ENCODE peak calls at places on chromosome 16, in five cellular contexts. L is esophagus muscularis mucosa, E is GM23338, J is ascending aorta, G is hepatocyte. I is an unnamed sample.

GRCh38 chr16:82649766-82650165 is 23.0 kb downstream of the CDH13 start:
- DNase-seq in G (no peak), J (no peak), L (no peak), E (no peak), I (no peak)

GRCh38 chr16:15972046-15972868 is 22.8 kb downstream of the ABCC1 start:
- DNase-seq in L (no peak), G (no peak), E (no peak), J (no peak), I (no peak)

GRCh38 chr16:9844361-9844760 is 337.9 kb downstream of the GRIN2A start:
- DNase-seq in G (no peak), L (peak), J (no peak), E (no peak), I (no peak)

GRCh38 chr16:73124097-73124652 is 76.2 kb upstream of the ZFHX3 start:
- DNase-seq in G (no peak), L (no peak), E (no peak), J (no peak), I (no peak)

GRCh38 chr16:74029122-74029805 is 267.4 kb upstream of the PSMD7 start:
- DNase-seq in G (no peak), L (no peak), J (no peak), E (peak), I (no peak)

GRCh38 chr16:79885320-79885719 is 284.8 kb upstream of the MAF start:
- DNase-seq in E (peak), J (no peak), L (no peak), G (no peak), I (no peak)

GRCh38 chr16:56279132-56279531 is 87.8 kb downstream of the GNAO1 start:
- DNase-seq in E (no peak), J (no peak), L (no peak), G (peak), I (no peak)

GRCh38 chr16:22763655-22764054 is 50.3 kb upstream of the HS3ST2 start:
- DNase-seq in G (peak), L (peak), J (no peak), E (no peak), I (no peak)

GRCh38 chr16:68079616-68080344 is 5.4 kb upstream of the NFATC3 start:
- DNase-seq in G (peak), E (no peak), J (no peak), L (peak), I (peak)

GRCh38 chr16:75088226-75088625 is 28.4 kb downstream of the LDHD start:
- DNase-seq in E (no peak), G (no peak), L (no peak), J (no peak), I (no peak)

GRCh38 chr16:84308120-84308519 is 13.4 kb downstream of the WFDC1 start:
- DNase-seq in E (peak), G (peak), L (no peak), J (no peak), I (no peak)

GRCh38 chr16:49832177-49832576 is 23.7 kb downstream of the ZNF423 start:
- DNase-seq in L (no peak), E (no peak), J (no peak), G (no peak), I (peak)

GRCh38 chr16:25155553-25156460 is 44.3 kb downstream of the LCMT1 start:
- DNase-seq in L (no peak), G (no peak), E (no peak), J (no peak), I (no peak)

GRCh38 chr16:66441586-66442375 is 14.7 kb downstream of the BEAN1 start:
- DNase-seq in G (no peak), E (no peak), J (no peak), L (no peak), I (no peak)

GRCh38 chr16:50744911-50745310 is 3.0 kb downstream of the CYLD start:
- DNase-seq in L (no peak), E (no peak), G (no peak), J (no peak), I (no peak)

GRCh38 chr16:22782299-22782698 is 31.7 kb upstream of the HS3ST2 start:
- DNase-seq in G (no peak), E (no peak), J (no peak), L (no peak), I (no peak)

GRCh38 chr16:67068212-67068753 is 39.3 kb downstream of the CBFB start:
- DNase-seq in E (no peak), J (no peak), G (no peak), L (no peak), I (no peak)

GRCh38 chr16:73047536-73048291 is at the start of gene ZFHX3:
- DNase-seq in J (no peak), E (peak), G (peak), L (no peak), I (peak)

GRCh38 chr16:12470311-12471229 is 333.1 kb downstream of the CPPED1 start:
- DNase-seq in G (no peak), E (no peak), J (no peak), L (no peak), I (no peak)

GRCh38 chr16:55393976-55394375 is 70.0 kb downstream of the IRX6 start:
- DNase-seq in J (no peak), L (no peak), G (no peak), E (no peak), I (no peak)

GRCh38 chr16:9050102-9050830 is 41.2 kb upstream of the HAPSTR1 start:
- DNase-seq in G (no peak), E (peak), L (no peak), J (no peak), I (no peak)

GRCh38 chr16:16021988-16022682 is 72.7 kb downstream of the ABCC1 start:
- DNase-seq in L (peak), E (no peak), J (peak), G (peak), I (peak)

GRCh38 chr16:67431077-67431804 is at the start of gene HSD11B2:
- DNase-seq in G (peak), E (peak), J (no peak), L (no peak), I (no peak)

GRCh38 chr16:80033783-80034468 is 433.4 kb upstream of the MAF start:
- DNase-seq in L (no peak), G (no peak), E (no peak), J (no peak), I (no peak)

GRCh38 chr16:27414803-27415431 is 12.9 kb downstream of the IL21R start:
- DNase-seq in L (no peak), G (no peak), E (no peak), J (no peak), I (no peak)

GRCh38 chr16:23024044-23024443 is 125.2 kb downstream of the USP31 start:
- DNase-seq in E (no peak), J (no peak), L (no peak), G (no peak), I (no peak)

GRCh38 chr16:58459344-58460218 is 40.4 kb upstream of the NDRG4 start:
- DNase-seq in J (no peak), L (no peak), E (no peak), G (no peak), I (no peak)

GRCh38 chr16:78503501-78504110 is 404.2 kb downstream of the WWOX start:
- DNase-seq in E (peak), J (no peak), L (no peak), G (peak), I (peak)

GRCh38 chr16:67015317-67015731 is 13.6 kb upstream of the CBFB start:
- DNase-seq in L (no peak), G (no peak), J (no peak), E (no peak), I (peak)

GRCh38 chr16:17885659-17886200 is 415.0 kb upstream of the XYLT1 start:
- DNase-seq in L (peak), J (no peak), E (peak), G (no peak), I (no peak)

GRCh38 chr16:58222532-58223316 is 24.8 kb upstream of the CSNK2A2 start:
- DNase-seq in G (peak), L (no peak), E (no peak), J (no peak), I (no peak)

GRCh38 chr16:50259334-50260205 is 6.8 kb upstream of the ADCY7 start:
- DNase-seq in L (no peak), J (no peak), E (no peak), G (peak), I (peak)

GRCh38 chr16:17328971-17329370 is 141.8 kb downstream of the XYLT1 start:
- DNase-seq in L (no peak), G (peak), J (no peak), E (no peak), I (peak)

GRCh38 chr16:70526403-70526802 is 2.8 kb downstream of the SF3B3 start:
- DNase-seq in J (no peak), L (no peak), G (no peak), E (no peak), I (no peak)
- H3K27ac ChIP-seq in J (no peak), L (no peak), G (no peak), E (peak), I (no peak)

GRCh38 chr16:13909872-13910303 is 10.1 kb upstream of the ERCC4 start:
- DNase-seq in G (peak), E (no peak), L (no peak), J (peak), I (no peak)
- TF ChIP-seq CTCF in G (no peak), E (no peak), L (no peak), J (peak), I (no peak)

GRCh38 chr16:20191566-20191965 is 117.9 kb upstream of the GPR139 start:
- DNase-seq in J (no peak), G (no peak), L (no peak), E (no peak), I (no peak)

DNA sequence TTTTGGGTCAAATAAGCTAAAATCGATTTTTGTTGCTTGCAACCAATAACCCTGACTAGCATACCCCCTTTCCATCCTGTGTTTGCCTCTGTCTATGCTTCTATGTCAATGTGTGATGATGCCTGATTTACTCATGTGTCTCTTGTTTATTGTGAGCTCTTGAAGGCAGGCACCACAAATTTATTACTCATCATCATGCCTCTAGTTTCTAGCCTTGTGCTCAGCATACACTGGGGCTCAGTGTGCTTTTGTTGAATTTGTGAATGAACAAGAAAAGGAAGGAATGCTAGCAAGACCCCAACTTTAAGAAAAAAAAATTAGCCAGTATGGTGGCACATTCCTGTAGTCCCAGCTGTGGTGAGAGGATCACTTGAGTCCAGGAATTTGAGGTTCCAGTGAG is 119.1 kb upstream of the GPR139 start:
- DNase-seq in L (no peak), G (no peak), J (no peak), E (no peak), I (no peak)
- H3K27ac ChIP-seq in L (no peak), G (no peak), J (no peak), E (no peak), I (no peak)

GRCh38 chr16:3264137-3265036 is 8.0 kb upstream of the MEFV start:
- DNase-seq in G (peak), E (peak), J (peak), L (peak), I (peak)

GRCh38 chr16:3268294-3268693 is 11.9 kb upstream of the MEFV start:
- DNase-seq in G (no peak), E (no peak), J (no peak), L (no peak), I (no peak)

GRCh38 chr16:3262517-3262916 is 6.1 kb upstream of the MEFV start:
- DNase-seq in J (no peak), G (no peak), E (no peak), L (no peak), I (no peak)

DNA sequence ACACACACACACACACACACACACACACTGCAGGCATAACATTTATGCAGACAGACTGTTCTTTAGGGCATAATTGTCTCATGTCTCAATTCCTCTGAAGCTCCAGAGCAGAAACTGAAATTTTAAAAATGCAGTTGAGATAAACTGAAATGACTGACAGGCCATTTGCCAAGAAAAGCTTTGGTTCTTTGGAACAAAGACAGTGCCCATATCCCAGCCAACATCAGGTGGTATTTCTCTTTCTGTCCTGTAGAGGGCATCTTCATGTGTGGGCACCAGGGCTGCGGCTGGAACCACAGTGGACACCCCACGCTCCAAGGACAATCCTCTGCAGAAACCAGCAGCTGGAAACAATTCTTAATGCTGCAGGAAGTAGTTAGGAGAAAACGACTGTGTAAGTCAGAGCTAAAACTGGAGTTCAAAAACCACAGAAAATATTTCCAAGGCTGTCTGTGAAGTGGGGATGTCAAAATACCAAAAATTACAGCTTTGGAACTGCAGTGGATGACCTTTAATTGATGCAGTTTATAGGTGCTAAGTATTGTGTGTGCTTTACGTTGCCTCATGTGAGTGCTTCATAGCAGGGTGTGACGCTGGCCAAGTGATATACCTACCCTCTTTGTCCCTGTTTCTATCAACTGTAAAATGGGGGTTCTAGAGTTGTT is 10.6 kb upstream of the MEFV start:
- DNase-seq in E (peak), L (no peak), J (no peak), G (peak), I (no peak)
- TF ChIP-seq CTCF in E (peak), L (no peak), J (peak), G (peak), I (no peak)

DNA sequence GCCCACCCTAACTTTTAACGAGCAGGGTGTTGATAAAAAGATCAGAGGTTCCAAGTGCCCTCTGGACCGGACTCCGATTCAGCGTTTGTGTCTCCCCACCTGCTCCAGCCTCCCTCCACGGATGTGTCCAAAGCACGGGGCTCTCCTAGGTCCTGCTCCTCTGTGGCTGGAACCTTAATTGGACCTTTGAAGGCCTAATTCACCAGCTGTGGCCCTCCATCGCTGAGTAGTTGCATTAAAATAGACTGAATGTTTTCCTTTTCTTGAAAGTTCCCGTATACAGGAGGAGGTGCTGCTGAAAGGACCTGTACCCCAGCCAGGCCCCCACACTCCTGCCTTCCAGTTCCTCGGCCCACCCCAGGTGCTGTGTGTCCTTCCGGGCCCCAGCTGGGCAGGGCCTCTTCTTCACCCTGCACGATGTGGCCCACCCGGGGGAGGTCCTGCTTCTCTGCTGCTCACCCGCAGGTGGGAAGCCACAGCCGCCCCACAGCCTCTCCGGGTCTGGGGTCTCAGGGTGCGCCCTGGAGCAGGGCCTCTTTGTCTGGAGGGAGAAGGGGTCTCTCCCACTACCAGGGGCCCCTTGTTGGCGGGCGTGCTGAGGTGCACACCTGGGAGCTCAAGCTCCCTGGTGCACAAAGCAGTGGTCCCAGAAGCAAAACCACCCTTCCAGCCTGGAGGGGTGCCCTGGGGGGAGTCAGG is 1.3 kb upstream of the CACNA1H start:
- DNase-seq in J (no peak), L (no peak), E (no peak), G (no peak), I (no peak)
- H3K27ac ChIP-seq in J (no peak), L (peak), E (no peak), G (no peak), I (no peak)

GRCh38 chr16:11183951-11184350 is 72.1 kb downstream of the SOCS1 start:
- DNase-seq in G (no peak), L (no peak), J (no peak), E (no peak), I (no peak)
- TF ChIP-seq CTCF in G (no peak), L (no peak), J (no peak), E (no peak), I (no peak)

GRCh38 chr16:11233727-11234376 is 22.2 kb downstream of the SOCS1 start:
- DNase-seq in L (no peak), J (no peak), E (peak), G (no peak), I (no peak)
- H3K27ac ChIP-seq in L (no peak), J (no peak), E (no peak), G (no peak), I (no peak)

GRCh38 chr16:2278272-2278608 is 10.3 kb upstream of the RNPS1 start:
- DNase-seq in G (no peak), L (no peak), E (peak), J (no peak), I (no peak)
- TF ChIP-seq CTCF in G (peak), L (no peak), E (peak), J (no peak), I (no peak)

I was measured in tibial nerve.